ENCODE peak calls at places on chromosomes 7 and 10, in five cellular contexts. D, N, L, F and I are unnamed samples.

GRCh38 chr10:16856567-16856966 is 39.3 kb upstream of the RSU1 start:
- DNase-seq in N (no peak), D (peak), L (no peak), F (peak), I (no peak)

GRCh38 chr7:15557686-15558085 is 4.1 kb downstream of the AGMO start:
- DNase-seq in L (no peak), N (no peak), D (no peak), F (no peak), I (no peak)

GRCh38 chr7:26348234-26348851 is 56.7 kb downstream of the SNX10 start:
- DNase-seq in N (no peak), L (no peak), F (no peak), D (no peak), I (no peak)

GRCh38 chr7:122975341-122975740 is 20.2 kb downstream of the TAS2R16 start:
- DNase-seq in D (peak), F (no peak), L (no peak), N (no peak), I (peak)

GRCh38 chr10:79189853-79190435 is 121.2 kb downstream of the ZMIZ1 start:
- DNase-seq in F (no peak), D (peak), L (no peak), N (no peak), I (no peak)

GRCh38 chr10:127580822-127581221 is 31.7 kb downstream of the NPS start:
- DNase-seq in D (no peak), L (no peak), N (no peak), F (no peak), I (no peak)

GRCh38 chr10:128140425-128140824 is 14.2 kb upstream of the MKI67 start:
- DNase-seq in F (no peak), N (no peak), D (no peak), L (no peak), I (no peak)

GRCh38 chr10:65796472-65796871 is 1129.4 kb upstream of the LRRTM3 start:
- DNase-seq in D (no peak), N (no peak), L (no peak), F (no peak), I (no peak)

GRCh38 chr10:73940634-73941221 is 29.8 kb downstream of the PLAU start:
- DNase-seq in N (no peak), F (peak), L (peak), D (peak), I (peak)

GRCh38 chr7:74417419-74417971 is 36.2 kb upstream of the GTF2IRD1 start:
- DNase-seq in N (peak), D (peak), L (peak), F (peak), I (peak)

GRCh38 chr7:64946772-64947171 is 43.7 kb downstream of the ZNF273 start:
- DNase-seq in L (no peak), D (peak), N (no peak), F (no peak), I (no peak)

GRCh38 chr10:118287076-118287806 is 54.9 kb downstream of the FAM204A start:
- DNase-seq in N (no peak), L (no peak), D (no peak), F (no peak), I (no peak)

GRCh38 chr7:151708610-151709009 is 168.3 kb downstream of the PRKAG2 start:
- DNase-seq in N (no peak), D (no peak), L (no peak), F (no peak), I (no peak)

GRCh38 chr10:111077715-111078504 is 1.1 kb downstream of the ADRA2A start:
- DNase-seq in F (no peak), L (no peak), N (no peak), D (no peak), I (no peak)

GRCh38 chr7:133504825-133505224 is 251.9 kb downstream of the EXOC4 start:
- DNase-seq in N (no peak), L (no peak), F (peak), D (peak), I (no peak)

GRCh38 chr10:72567884-72568283 is 58.0 kb downstream of the MICU1 start:
- DNase-seq in F (no peak), L (no peak), N (no peak), D (peak), I (peak)

GRCh38 chr7:129882531-129882930 is 70.2 kb downstream of the UBE2H start:
- DNase-seq in L (no peak), D (peak), N (no peak), F (no peak), I (no peak)

GRCh38 chr10:48358838-48359237 is 52.4 kb downstream of the MAPK8 start:
- DNase-seq in F (no peak), L (no peak), D (no peak), N (no peak), I (no peak)

GRCh38 chr10:32149257-32149955 is 93.2 kb upstream of the KIF5B start:
- DNase-seq in F (peak), L (no peak), D (peak), N (no peak), I (peak)

GRCh38 chr10:86536294-86536861 is 14.8 kb upstream of the WAPL start:
- DNase-seq in N (no peak), L (no peak), D (no peak), F (no peak), I (no peak)